ENCODE peak calls at places on chromosomes 6 and 20, in four cellular contexts. C is astrocyte, Z is neuronal stem cell, A is PC-3. F is an unnamed sample.

GRCh38 chr20:61426361-61426760 is 174.3 kb downstream of the CDH4 start:
- DNase-seq in A (no peak), C (peak; percentile 33), Z (no peak), F (peak; percentile 43)

GRCh38 chr20:4989570-4989969 is 11.7 kb downstream of the SLC23A2 start:
- DNase-seq in C (no peak), Z (no peak), A (no peak), F (no peak)

GRCh38 chr20:23290761-23291574 is 59.6 kb upstream of the NXT1 start:
- DNase-seq in Z (no peak), C (no peak), A (no peak), F (no peak)

GRCh38 chr20:15597306-15597705 is 975.9 kb downstream of the KIF16B start:
- DNase-seq in A (no peak), C (no peak), Z (no peak), F (no peak)

GRCh38 chr6:168201799-168202198 is 117.8 kb downstream of the DACT2 start:
- DNase-seq in Z (no peak), C (no peak), A (no peak), F (no peak)

GRCh38 chr6:111730835-111731234 is 125.2 kb upstream of the TRAF3IP2 start:
- DNase-seq in A (no peak), Z (peak; percentile 50), C (no peak), F (peak; percentile 52)

GRCh38 chr6:37657117-37657886 is 40.4 kb downstream of the MDGA1 start:
- DNase-seq in A (peak; percentile 91), C (peak; percentile 28), Z (no peak), F (peak; percentile 55)

GRCh38 chr20:36855241-36855657 is 20.7 kb upstream of the TLDC2 start:
- DNase-seq in C (no peak), A (no peak), Z (no peak), F (no peak)

GRCh38 chr20:49475979-49476378 is 6.5 kb downstream of the KCNB1 start:
- DNase-seq in A (no peak), Z (no peak), C (no peak), F (no peak)

GRCh38 chr6:93182933-93183479 is 236.4 kb downstream of the EPHA7 start:
- DNase-seq in A (peak; percentile 11), Z (no peak), C (no peak), F (no peak)

GRCh38 chr20:21534453-21534852 is 20.6 kb upstream of the NKX2-2 start:
- DNase-seq in C (no peak), A (no peak), Z (no peak), F (no peak)

GRCh38 chr6:108735991-108736345 is 112.3 kb upstream of the ARMC2 start:
- DNase-seq in A (no peak), C (no peak), Z (no peak), F (no peak)

GRCh38 chr20:43490038-43490437 is 17.5 kb upstream of the L3MBTL1 start:
- DNase-seq in Z (no peak), C (no peak), A (no peak), F (no peak)

GRCh38 chr6:139028242-139028657 is 295 bp upstream of the ABRACL start:
- DNase-seq in A (no peak), Z (no peak), C (no peak), F (no peak)

GRCh38 chr6:139029470-139030210 is 1.1 kb downstream of the ABRACL start:
- DNase-seq in Z (peak; percentile 45), A (peak; percentile 17), C (peak; percentile 25), F (peak; percentile 43)

GRCh38 chr6:139030211-139030530 is 1.6 kb downstream of the ABRACL start:
- DNase-seq in A (no peak), C (no peak), Z (no peak), F (no peak)

GRCh38 chr6:139028658-139029469 is at the start of gene ABRACL:
- DNase-seq in A (peak; percentile 65), Z (peak; percentile 57), C (peak; percentile 68), F (peak; percentile 79)

GRCh38 chr6:139030539-139030938 is 2.0 kb downstream of the ABRACL start:
- DNase-seq in A (no peak), C (no peak), Z (no peak), F (no peak)
- H3K9ac ChIP-seq in A (no peak overlapping the region), C (no peak overlapping the region), Z (no peak overlapping the region), F (no peak overlapping the region)

GRCh38 chr6:45795678-45796077 is 220.0 kb downstream of the CLIC5 start:
- DNase-seq in Z (no peak), A (peak; percentile 27), C (no peak), F (peak; percentile 21)

GRCh38 chr6:45791181-45791580 is 224.5 kb downstream of the CLIC5 start:
- DNase-seq in Z (no peak), C (peak; percentile 38), A (no peak), F (peak; percentile 59)

GRCh38 chr6:45794465-45794864 is 221.2 kb downstream of the CLIC5 start:
- DNase-seq in A (no peak), C (no peak), Z (no peak), F (no peak)

GRCh38 chr6:45789238-45789637 is 226.4 kb downstream of the CLIC5 start:
- DNase-seq in A (no peak), Z (no peak), C (no peak), F (no peak)

GRCh38 chr6:45791600-45792168 is 224.0 kb downstream of the CLIC5 start:
- DNase-seq in Z (no peak), A (peak; percentile 39), C (peak; percentile 84), F (peak; percentile 89)
- H2AFZ ChIP-seq in Z (no peak overlapping the region), A (no peak overlapping the region), C (peak overlapping the region; percentile 7), F (no peak overlapping the region)

GRCh38 chr6:45715508-45715803 is 300.2 kb downstream of the CLIC5 start:
- DNase-seq in Z (no peak), C (no peak), A (no peak), F (no peak)

GRCh38 chr6:45717715-45718114 is 297.9 kb downstream of the CLIC5 start:
- DNase-seq in A (no peak), Z (no peak), C (no peak), F (no peak)

GRCh38 chr6:45714795-45715507 is 300.7 kb downstream of the CLIC5 start:
- DNase-seq in Z (peak; percentile 74), A (peak; percentile 89), C (peak; percentile 81), F (peak; percentile 92)

GRCh38 chr6:45717027-45717426 is 298.6 kb downstream of the CLIC5 start:
- DNase-seq in Z (no peak), C (no peak), A (no peak), F (no peak)

DNA sequence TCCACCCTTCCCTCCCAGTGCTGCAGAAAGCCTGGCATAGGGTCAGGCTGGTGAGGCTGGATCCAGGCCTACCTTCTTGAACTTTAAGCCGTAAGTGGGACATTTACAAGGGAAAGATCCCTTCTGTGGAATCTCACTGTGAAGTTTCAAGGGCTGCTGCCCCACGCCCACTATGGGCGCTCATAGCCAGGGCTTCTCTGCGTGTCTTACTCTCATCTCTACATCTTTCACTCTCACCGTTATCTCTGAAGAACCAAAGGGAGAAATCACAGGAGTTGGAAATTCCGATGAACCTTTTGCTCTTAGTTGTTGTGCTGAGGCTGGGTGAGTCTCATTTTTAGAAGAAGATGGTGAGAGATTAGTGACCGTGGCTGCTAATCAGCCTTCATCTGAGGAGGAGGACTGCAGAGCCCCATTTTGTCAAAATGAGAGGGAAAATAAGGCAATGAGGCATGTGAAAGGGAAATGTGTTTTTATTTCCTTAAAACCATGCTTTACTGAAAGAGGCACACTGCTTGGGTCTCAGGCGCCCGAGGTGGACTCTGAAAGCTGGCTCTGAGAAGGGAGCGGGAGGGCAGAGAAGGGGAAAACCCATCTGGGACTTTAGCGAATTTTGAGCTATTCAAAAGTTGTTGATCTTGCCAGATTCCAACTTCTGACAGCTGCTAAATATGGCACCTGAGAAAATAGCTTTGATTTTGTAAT is 301.5 kb downstream of the CLIC5 start:
- DNase-seq in Z (no peak), C (no peak), A (no peak), F (no peak)
- H3K9ac ChIP-seq in Z (no peak overlapping the region), C (peak overlapping the region; percentile 58), A (peak overlapping the region; percentile 65), F (no peak overlapping the region)

DNA sequence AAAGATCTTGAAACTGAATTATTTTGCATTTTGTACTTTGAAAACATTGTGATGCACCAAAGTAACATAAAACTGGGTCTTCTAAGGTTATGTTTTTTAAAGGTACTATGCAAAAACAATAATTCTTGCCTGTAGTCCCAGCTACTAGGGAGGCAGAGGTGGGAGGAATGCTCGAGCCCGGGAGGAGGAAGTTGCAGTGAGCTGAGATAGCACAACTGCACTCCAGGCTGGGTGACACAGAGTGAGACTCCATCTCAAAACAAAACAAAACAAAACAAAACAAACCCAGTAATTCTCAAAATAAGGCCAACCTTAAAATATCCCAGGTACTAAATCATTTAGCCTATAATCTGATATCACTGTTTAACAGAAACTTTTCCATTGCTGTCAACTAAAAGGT is 269.6 kb downstream of the KHDC1L start:
- DNase-seq in C (no peak), Z (no peak), A (no peak), F (no peak)
- H2AFZ ChIP-seq in C (no peak overlapping the region), Z (no peak overlapping the region), A (no peak overlapping the region), F (no peak overlapping the region)

GRCh38 chr6:148328876-148329567 is 13.6 kb upstream of the SASH1 start:
- DNase-seq in C (peak; percentile 58), A (no peak), Z (no peak), F (no peak)

GRCh38 chr6:148332088-148332487 is 10.6 kb upstream of the SASH1 start:
- DNase-seq in C (no peak), Z (no peak), A (no peak), F (no peak)

GRCh38 chr6:148325316-148326068 is 17.1 kb upstream of the SASH1 start:
- DNase-seq in A (peak; percentile 31), C (no peak), Z (no peak), F (no peak)

GRCh38 chr6:148324297-148325007 is 18.2 kb upstream of the SASH1 start:
- DNase-seq in C (peak; percentile 36), Z (no peak), A (peak; percentile 43), F (no peak)

DNA sequence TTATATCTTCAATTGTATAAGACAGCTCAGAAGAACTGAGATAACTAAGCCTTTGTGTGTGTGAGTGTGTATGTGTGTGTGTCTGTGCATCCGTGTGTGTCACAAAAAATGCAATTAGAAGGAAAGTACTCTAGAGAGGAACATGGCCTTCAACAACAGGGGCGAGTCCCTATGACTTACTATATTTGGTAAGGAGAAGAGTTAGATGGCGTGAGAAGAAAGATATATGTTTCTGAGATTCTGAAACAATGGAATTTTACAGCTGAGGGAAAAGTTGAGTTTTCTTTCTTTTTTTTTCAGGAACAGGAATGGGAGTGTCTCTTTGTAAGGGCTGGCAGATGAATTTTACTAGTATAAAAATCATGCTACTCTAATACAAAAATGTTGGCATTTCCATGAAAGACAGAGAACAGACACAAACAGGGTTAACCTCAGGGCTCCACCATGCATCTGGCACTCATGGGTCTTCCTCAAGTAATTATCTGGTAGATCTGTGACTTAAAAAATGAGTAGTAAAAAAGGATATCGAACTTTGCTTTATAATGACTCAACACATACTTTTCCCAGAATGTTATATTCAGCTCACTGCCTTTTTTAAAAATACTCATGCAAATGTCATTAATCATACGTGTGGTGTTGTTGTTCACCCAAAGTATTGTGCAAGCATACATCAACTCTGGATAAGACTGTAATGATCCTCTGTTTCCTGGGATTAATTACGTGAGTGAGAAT is 12.9 kb upstream of the SASH1 start:
- DNase-seq in C (peak; percentile 98), A (peak; percentile 43), Z (no peak), F (peak; percentile 97)
- H3K9ac ChIP-seq in C (peak overlapping the region; percentile 28), A (no peak overlapping the region), Z (no peak overlapping the region), F (no peak overlapping the region)

GRCh38 chr6:155850408-155850841 is 394.8 kb upstream of the NOX3 start:
- DNase-seq in Z (no peak), C (peak; percentile 71), A (peak; percentile 78), F (peak; percentile 44)
- H2AFZ ChIP-seq in Z (no peak overlapping the region), C (peak overlapping the region; percentile 65), A (peak overlapping the region; percentile 86), F (peak overlapping the region; percentile 26)

GRCh38 chr6:56816393-56816792 is 138.5 kb upstream of the BEND6 start:
- DNase-seq in Z (no peak), A (no peak), C (no peak), F (no peak)
- H3K9ac ChIP-seq in Z (no peak overlapping the region), A (no peak overlapping the region), C (no peak overlapping the region), F (no peak overlapping the region)

F was measured in fibroblast of lung.